ENCODE peak calls at places on chromosomes 5 and 9, in four cellular contexts. W is AML-193, P is anterior cingulate cortex, E is amniotic stem cell. A is an unnamed sample.
A peak's percentile ranks its signal among the peaks of the same experiment; 100 is the strongest.

GRCh38 chr9:90870646-90871326 is 69.2 kb downstream of the SYK start:
- DNase-seq in E (no peak), P (peak; percentile 2), W (peak; percentile 34), A (peak; percentile 26)

GRCh38 chr9:4435197-4435596 is 55.1 kb upstream of the SLC1A1 start:
- DNase-seq in W (no peak), P (no peak), E (no peak), A (no peak)

GRCh38 chr9:34500623-34501267 is 22.0 kb downstream of the ENHO start:
- DNase-seq in P (peak; percentile 36), W (no peak), E (no peak), A (peak; percentile 77)

GRCh38 chr5:55172051-55172899 is 702 bp downstream of the CDC20B start:
- DNase-seq in E (peak; percentile 33), W (peak; percentile 59), P (peak; percentile 12), A (peak; percentile 78)

GRCh38 chr9:99118782-99119466 is 14.0 kb downstream of the TGFBR1 start:
- DNase-seq in E (no peak), P (no peak), W (peak; percentile 65), A (no peak)

GRCh38 chr5:109413463-109413862 is 3.7 kb upstream of the PJA2 start:
- DNase-seq in W (no peak), P (peak; percentile 36), E (no peak), A (no peak)

GRCh38 chr9:73183917-73184861 is 32.5 kb downstream of the ANXA1 start:
- DNase-seq in P (no peak), E (peak; percentile 16), W (peak; percentile 36), A (peak; percentile 42)

GRCh38 chr9:133477992-133478850 is 678 bp downstream of the SLC2A6 start:
- DNase-seq in E (no peak), W (no peak), P (no peak), A (no peak)

GRCh38 chr9:108080285-108080684 is 590.7 kb upstream of the KLF4 start:
- DNase-seq in W (no peak), P (no peak), E (no peak), A (no peak)

GRCh38 chr9:16744386-16744785 is 126.1 kb downstream of the BNC2 start:
- DNase-seq in E (no peak), W (no peak), P (no peak), A (no peak)

GRCh38 chr9:115071176-115071575 is 46.8 kb downstream of the TNC start:
- DNase-seq in W (no peak), E (no peak), P (no peak), A (no peak)

GRCh38 chr5:107134931-107135330 is 535.8 kb downstream of the EFNA5 start:
- DNase-seq in W (no peak), P (no peak), E (no peak), A (no peak)

GRCh38 chr5:160837211-160837610 is 14.8 kb downstream of the ATP10B start:
- DNase-seq in E (no peak), P (no peak), W (no peak), A (no peak)

GRCh38 chr9:127931092-127931881 is 710 bp upstream of the PIP5KL1 start:
- DNase-seq in P (no peak), E (peak; percentile 42), W (no peak), A (no peak)

GRCh38 chr9:7439355-7439978 is 360.1 kb downstream of the DMAC1 start:
- DNase-seq in W (no peak), E (no peak), P (no peak), A (no peak)

GRCh38 chr9:135659252-135659651 is 3.9 kb upstream of the LCN9 start:
- DNase-seq in E (no peak), W (no peak), P (no peak), A (no peak)

GRCh38 chr9:129835128-129835859 is at the start of the genes C9orf78 and USP20:
- DNase-seq in E (peak; percentile 94), P (peak; percentile 96), W (peak; percentile 90), A (peak; percentile 97)

GRCh38 chr9:33506626-33507370 is 17.3 kb upstream of the ANKRD18B start:
- DNase-seq in W (no peak), E (peak; percentile 83), P (no peak), A (no peak)

GRCh38 chr5:59682542-59682941 is 211.0 kb downstream of the PDE4D start:
- DNase-seq in P (no peak), W (no peak), E (no peak), A (no peak)

GRCh38 chr9:109108318-109108717 is 11.4 kb downstream of the TMEM245 start:
- DNase-seq in P (no peak), W (no peak), E (no peak), A (no peak)

GRCh38 chr5:157607371-157608161 is 32.0 kb upstream of the ADAM19 start:
- DNase-seq in E (peak; percentile 29), P (no peak), W (peak; percentile 2), A (no peak)

GRCh38 chr9:92179286-92180002 is 64.2 kb upstream of the SPTLC1 start:
- DNase-seq in W (no peak), P (no peak), E (no peak), A (no peak)

GRCh38 chr9:16625831-16626230 is 244.6 kb downstream of the BNC2 start:
- DNase-seq in W (no peak), E (no peak), P (no peak), A (no peak)

GRCh38 chr5:178207183-178207916 is 3.0 kb downstream of the HNRNPAB start:
- DNase-seq in E (no peak), W (no peak), P (no peak), A (no peak)

GRCh38 chr9:38029923-38030638 is 38.9 kb downstream of the SHB start:
- DNase-seq in P (no peak), E (no peak), W (no peak), A (no peak)

GRCh38 chr5:36644727-36645126 is 38.3 kb downstream of the SLC1A3 start:
- DNase-seq in E (no peak), W (no peak), P (no peak), A (no peak)

GRCh38 chr9:125988479-125989050 is 241.4 kb downstream of the PBX3 start:
- DNase-seq in W (no peak), P (no peak), E (no peak), A (no peak)

GRCh38 chr5:76007904-76008303 is 75.3 kb upstream of the SV2C start:
- DNase-seq in W (no peak), E (no peak), P (no peak), A (no peak)

GRCh38 chr9:133004091-133005072 is 25.9 kb downstream of the GFI1B start:
- DNase-seq in W (peak; percentile 42), P (peak; percentile 31), E (no peak), A (peak; percentile 4)

GRCh38 chr5:6319116-6319515 is 59.2 kb downstream of the MED10 start:
- DNase-seq in W (no peak), E (no peak), P (no peak), A (no peak)

GRCh38 chr9:94161673-94162072 is 77.4 kb downstream of the PTPDC1 start:
- DNase-seq in W (no peak), P (no peak), E (no peak), A (no peak)

GRCh38 chr5:76099286-76099702 is 16.1 kb downstream of the SV2C start:
- DNase-seq in P (no peak), E (no peak), W (no peak), A (no peak)

GRCh38 chr5:16880547-16880946 is 55.5 kb downstream of the MYO10 start:
- DNase-seq in W (no peak), P (no peak), E (no peak), A (no peak)

GRCh38 chr9:89606567-89607311 is 1.9 kb downstream of the GADD45G start:
- DNase-seq in E (no peak), P (peak; percentile 56), W (peak; percentile 51), A (no peak)

GRCh38 chr5:164181604-164182003 is 676.2 kb downstream of the MAT2B start:
- DNase-seq in P (no peak), W (peak; percentile 12), E (no peak), A (no peak)

A was measured in midbrain.